ENCODE peak calls at places on chromosomes 11 and 22, in four cellular contexts. One of them, this sample, is unnamed. For H3K9me3 and H3K4me1, the result is how much of the 10 kb centered on the place peaks cover.

GRCh38 chr11:72947229-72947628 is 133.0 kb downstream of the ATG16L2 start:
- DNase-seq in stomach: no peak
- DNase-seq in spleen: no peak
- DNase-seq in prostate gland: no peak
- DNase-seq in this sample: no peak

GRCh38 chr11:11410626-11411025 is 57.6 kb upstream of the CSNK2A3 start:
- DNase-seq in stomach: no peak
- DNase-seq in spleen: no peak
- DNase-seq in prostate gland: no peak
- DNase-seq in this sample: no peak

GRCh38 chr22:45627489-45628233 is 44.0 kb upstream of the ATXN10 start:
- DNase-seq in stomach: no peak
- DNase-seq in spleen: peak
- DNase-seq in prostate gland: no peak
- DNase-seq in this sample: no peak

GRCh38 chr22:37897805-37898204 is 8.3 kb upstream of the MICALL1 start:
- DNase-seq in spleen: no peak
- DNase-seq in prostate gland: no peak
- DNase-seq in stomach: no peak
- DNase-seq in this sample: no peak

GRCh38 chr11:62125316-62125715 is 1.5 kb downstream of the INCENP start:
- DNase-seq in stomach: no peak
- DNase-seq in spleen: no peak
- DNase-seq in prostate gland: no peak
- DNase-seq in this sample: no peak

GRCh38 chr11:86578727-86579405 is 93.5 kb downstream of the ME3 start:
- DNase-seq in spleen: no peak
- DNase-seq in prostate gland: no peak
- DNase-seq in stomach: no peak
- DNase-seq in this sample: no peak

GRCh38 chr11:71078482-71078881 is 173.9 kb downstream of the SHANK2 start:
- DNase-seq in prostate gland: no peak
- DNase-seq in stomach: no peak
- DNase-seq in spleen: no peak
- DNase-seq in this sample: no peak

GRCh38 chr22:16774911-16775529 is 50.2 kb downstream of the XKR3 start:
- DNase-seq in spleen: no peak
- DNase-seq in stomach: no peak
- DNase-seq in prostate gland: no peak
- DNase-seq in this sample: no peak

GRCh38 chr22:45608763-45609180 is 62.9 kb upstream of the ATXN10 start:
- DNase-seq in prostate gland: no peak
- DNase-seq in stomach: no peak
- DNase-seq in spleen: no peak
- DNase-seq in this sample: no peak

GRCh38 chr11:45045692-45046471 is 95.2 kb upstream of the TP53I11 start:
- DNase-seq in prostate gland: no peak
- DNase-seq in stomach: peak
- DNase-seq in spleen: peak
- DNase-seq in this sample: peak

GRCh38 chr11:116232364-116232801 is 540.4 kb downstream of the BUD13 start:
- DNase-seq in prostate gland: no peak
- DNase-seq in spleen: peak
- DNase-seq in stomach: no peak
- DNase-seq in this sample: no peak

GRCh38 chr22:47795477-47796127 is 1033.2 kb downstream of the TBC1D22A start:
- DNase-seq in spleen: peak
- DNase-seq in stomach: no peak
- DNase-seq in prostate gland: no peak
- DNase-seq in this sample: peak

GRCh38 chr22:47796128-47796908 is 1033.9 kb downstream of the TBC1D22A start:
- DNase-seq in stomach: no peak
- DNase-seq in prostate gland: no peak
- DNase-seq in spleen: peak
- DNase-seq in this sample: peak

GRCh38 chr22:47794851-47795250 is 1032.4 kb downstream of the TBC1D22A start:
- DNase-seq in spleen: peak
- DNase-seq in prostate gland: no peak
- DNase-seq in stomach: no peak
- DNase-seq in this sample: peak

GRCh38 chr22:47797546-47797945 is 1035.1 kb downstream of the TBC1D22A start:
- DNase-seq in spleen: peak
- DNase-seq in stomach: no peak
- DNase-seq in prostate gland: no peak
- DNase-seq in this sample: no peak

GRCh38 chr22:47798229-47798628 is 1035.8 kb downstream of the TBC1D22A start:
- DNase-seq in prostate gland: no peak
- DNase-seq in stomach: no peak
- DNase-seq in spleen: peak
- DNase-seq in this sample: no peak
- H3K9me3 ChIP-seq in prostate gland: under half
- H3K9me3 ChIP-seq in stomach: under half
- H3K9me3 ChIP-seq in spleen: under half
- H3K9me3 ChIP-seq in this sample: under half

GRCh38 chr11:34940026-34940677 is 23.7 kb downstream of the PDHX start:
- DNase-seq in stomach: no peak
- DNase-seq in prostate gland: no peak
- DNase-seq in spleen: no peak
- DNase-seq in this sample: no peak

GRCh38 chr11:34936945-34937344 is 20.5 kb downstream of the PDHX start:
- DNase-seq in stomach: no peak
- DNase-seq in prostate gland: no peak
- DNase-seq in spleen: no peak
- DNase-seq in this sample: no peak

GRCh38 chr11:34938621-34939020 is 22.2 kb downstream of the PDHX start:
- DNase-seq in stomach: no peak
- DNase-seq in spleen: no peak
- DNase-seq in prostate gland: no peak
- DNase-seq in this sample: no peak

GRCh38 chr11:34944692-34945091 is 28.3 kb downstream of the PDHX start:
- DNase-seq in prostate gland: no peak
- DNase-seq in spleen: no peak
- DNase-seq in stomach: no peak
- DNase-seq in this sample: no peak

DNA sequence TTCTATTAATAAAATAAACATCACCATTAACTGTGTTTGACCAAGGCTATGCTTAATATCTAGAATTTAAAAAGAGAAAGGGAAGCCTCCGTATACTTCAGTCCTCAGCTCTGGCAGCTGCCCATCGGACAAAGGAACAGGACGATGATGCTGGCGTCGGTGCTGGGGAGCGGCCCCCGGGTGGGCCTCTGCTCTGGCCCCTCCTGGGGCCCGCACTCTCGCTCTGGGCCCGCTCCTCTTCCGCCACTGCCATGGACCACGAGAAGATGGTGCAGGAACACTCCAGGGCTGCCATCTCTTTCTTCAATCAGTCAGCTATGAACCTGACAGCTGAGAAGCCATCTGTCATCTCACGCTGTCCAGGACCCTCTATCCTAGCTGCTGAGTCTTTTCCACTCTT is 25.3 kb downstream of the PDHX start:
- DNase-seq in stomach: no peak
- DNase-seq in spleen: peak
- DNase-seq in prostate gland: no peak
- DNase-seq in this sample: no peak
- H3K4me1 ChIP-seq in stomach: under half
- H3K4me1 ChIP-seq in spleen: under half
- H3K4me1 ChIP-seq in prostate gland: under half
- H3K4me1 ChIP-seq in this sample: under half

GRCh38 chr22:30541979-30542810 is 4.3 kb downstream of the SEC14L6 start:
- DNase-seq in stomach: peak
- DNase-seq in spleen: no peak
- DNase-seq in prostate gland: no peak
- DNase-seq in this sample: no peak
- TF ChIP-seq POLR2AphosphoS5 in stomach: no peak
- TF ChIP-seq POLR2AphosphoS5 in spleen: no peak
- TF ChIP-seq POLR2AphosphoS5 in prostate gland: no peak
- TF ChIP-seq POLR2AphosphoS5 in this sample: no peak

DNA sequence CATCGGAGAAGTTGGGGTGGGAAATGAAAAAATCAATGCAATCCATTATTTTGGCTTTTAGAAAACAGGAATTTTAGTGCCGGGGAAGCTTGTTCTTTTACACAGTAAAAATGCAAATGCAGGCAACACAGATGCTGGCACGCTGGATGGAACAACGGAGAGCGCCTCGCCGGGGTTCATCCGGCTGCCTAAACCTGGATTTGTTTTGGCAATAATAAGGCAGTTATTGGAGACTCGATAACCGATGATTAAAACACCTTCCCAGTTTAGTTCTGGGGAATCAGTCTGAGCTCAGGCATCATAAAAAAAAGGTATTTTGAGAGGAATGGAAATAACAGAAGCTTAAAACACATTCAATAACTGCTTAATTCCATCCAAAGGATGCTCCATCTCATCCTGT is 2.9 kb downstream of the DSCAML1 start:
- DNase-seq in prostate gland: no peak
- DNase-seq in spleen: no peak
- DNase-seq in stomach: no peak
- DNase-seq in this sample: no peak
- H3K9me3 ChIP-seq in prostate gland: under half
- H3K9me3 ChIP-seq in spleen: under half
- H3K9me3 ChIP-seq in stomach: under half
- H3K9me3 ChIP-seq in this sample: under half

DNA sequence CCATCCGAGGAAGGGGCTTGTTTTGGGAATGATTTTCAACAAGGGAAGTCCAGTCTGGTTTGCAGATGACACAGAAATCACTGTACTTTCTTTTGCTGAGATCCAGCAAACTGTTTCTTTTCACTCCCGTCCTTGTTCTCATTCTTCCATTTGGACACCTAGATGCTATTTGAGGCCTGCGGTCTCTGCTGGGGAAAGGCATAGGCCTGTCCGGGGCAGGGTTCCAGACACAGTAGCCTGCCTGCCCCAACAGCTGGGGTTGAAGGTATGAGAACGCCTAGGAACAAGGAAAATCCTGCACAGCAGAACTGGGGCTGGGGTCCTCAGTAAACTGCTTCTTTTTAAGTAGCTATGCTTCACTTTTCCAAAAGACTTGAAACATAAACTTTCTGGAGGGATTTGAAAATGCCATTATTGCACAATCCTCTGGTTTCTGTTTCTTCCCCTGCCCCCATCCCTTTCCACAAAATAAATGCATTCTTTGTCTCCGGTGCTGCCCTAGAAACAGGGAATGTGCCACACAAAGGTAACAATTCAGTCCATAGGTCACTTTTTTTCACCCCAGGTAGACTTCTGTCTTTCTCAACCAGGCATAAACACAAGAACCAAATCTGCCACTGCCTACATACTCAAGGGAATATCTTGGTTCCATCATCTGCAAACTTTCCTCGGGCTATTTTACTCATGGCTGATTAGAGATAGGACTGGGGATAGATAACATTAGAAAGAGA is 174.8 kb upstream of the MTMR2 start:
- DNase-seq in prostate gland: no peak
- DNase-seq in stomach: no peak
- DNase-seq in spleen: no peak
- DNase-seq in this sample: no peak
- H3K4me1 ChIP-seq in prostate gland: under half
- H3K4me1 ChIP-seq in stomach: under half
- H3K4me1 ChIP-seq in spleen: under half
- H3K4me1 ChIP-seq in this sample: half or more

DNA sequence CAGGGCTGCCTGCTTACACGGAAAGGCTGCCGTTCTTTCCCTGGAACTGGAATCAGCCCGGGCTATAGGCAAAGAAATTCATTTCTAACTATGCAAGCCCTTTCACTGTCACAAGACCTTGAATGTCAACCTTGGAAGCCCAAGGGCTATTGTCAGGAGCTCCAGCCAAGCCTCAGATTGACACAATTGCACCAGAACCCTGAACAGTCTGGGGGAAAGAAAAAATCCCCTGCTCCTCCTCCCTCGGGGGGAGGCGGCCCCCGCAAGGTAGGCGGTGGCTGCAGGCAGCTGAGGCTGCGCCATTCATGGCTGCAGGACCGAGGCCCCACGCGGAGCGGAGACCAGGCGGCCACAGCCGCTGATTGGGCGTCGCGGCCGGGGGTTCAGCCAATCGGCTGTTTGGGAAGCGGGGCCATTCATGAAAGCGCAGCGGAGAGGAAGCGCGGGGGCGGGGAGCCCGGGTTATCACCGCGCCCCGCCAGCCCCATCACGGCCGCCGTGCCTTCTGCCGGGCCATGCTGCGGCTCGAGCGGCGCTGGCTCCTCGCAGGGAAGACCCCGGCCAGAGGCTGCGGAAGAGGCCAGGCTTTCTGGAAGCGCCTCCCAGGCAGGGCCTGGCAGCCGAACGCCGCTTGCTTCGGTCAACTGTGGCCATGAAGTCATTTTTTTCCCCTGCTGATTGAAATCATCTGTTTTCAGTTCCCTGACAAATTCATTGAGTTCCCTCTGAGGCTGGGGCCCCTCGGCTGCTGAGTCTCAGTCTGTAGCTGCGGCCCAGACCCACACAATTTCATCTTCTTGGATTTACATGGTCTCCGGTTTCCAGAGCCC is 38.1 kb upstream of the LINC01488 start:
- DNase-seq in stomach: peak
- DNase-seq in spleen: peak
- DNase-seq in prostate gland: peak
- DNase-seq in this sample: peak
- TF ChIP-seq POLR2AphosphoS5 in stomach: peak
- TF ChIP-seq POLR2AphosphoS5 in spleen: peak
- TF ChIP-seq POLR2AphosphoS5 in prostate gland: peak
- TF ChIP-seq POLR2AphosphoS5 in this sample: no peak